ENCODE peak calls at places on chromosomes 3 and 15, in five cellular contexts. P is IMR-90, D is suprapubic skin, Z is mammary epithelial cell, T is body of pancreas. X is an unnamed sample.

GRCh38 chr3:3560566-3561336 is 238.5 kb upstream of the LRRN1 start:
- DNase-seq in P (peak; percentile 1), T (no peak), Z (no peak), D (no peak), X (no peak)

GRCh38 chr3:155921486-155921885 is 51.0 kb downstream of the GMPS start:
- DNase-seq in Z (no peak), P (no peak), D (no peak), T (no peak), X (no peak)

GRCh38 chr3:151839313-151839631 is 25.4 kb downstream of the AADAC start:
- DNase-seq in T (no peak), Z (no peak), P (no peak), D (no peak), X (no peak)

GRCh38 chr3:178059124-178059523 is 477.1 kb upstream of the KCNMB2 start:
- DNase-seq in D (no peak), P (peak; percentile 57), T (no peak), Z (no peak), X (no peak)

GRCh38 chr3:129560931-129561594 is 18.1 kb downstream of the H1-8 start:
- DNase-seq in D (peak; percentile 89), T (no peak), P (peak; percentile 76), Z (no peak), X (peak; percentile 59)

GRCh38 chr15:70268698-70269251 is 171.1 kb upstream of the TLE3 start:
- DNase-seq in Z (no peak), T (no peak), P (no peak), D (no peak), X (no peak)

GRCh38 chr3:42122261-42123011 is 31.3 kb downstream of the TRAK1 start:
- DNase-seq in Z (peak; percentile 68), D (peak; percentile 15), T (no peak), P (no peak), X (no peak)

GRCh38 chr15:29260896-29261295 is 8.7 kb downstream of the NSMCE3 start:
- DNase-seq in P (no peak), T (no peak), Z (no peak), D (no peak), X (no peak)

GRCh38 chr15:83164409-83165404 is 42.9 kb downstream of the HDGFL3 start:
- DNase-seq in T (no peak), D (no peak), Z (peak; percentile 19), P (peak; percentile 86), X (no peak)

GRCh38 chr3:87318609-87319008 is 42.2 kb upstream of the POU1F1 start:
- DNase-seq in P (no peak), T (no peak), Z (peak; percentile 16), D (no peak), X (no peak)

GRCh38 chr3:12630292-12630691 is 33.6 kb downstream of the RAF1 start:
- DNase-seq in P (no peak), T (no peak), Z (no peak), D (no peak), X (no peak)

GRCh38 chr3:2156244-2156847 is 57.7 kb downstream of the CNTN4 start:
- DNase-seq in D (no peak), T (no peak), Z (no peak), P (no peak), X (no peak)

GRCh38 chr3:170679190-170679589 is 93.3 kb upstream of the SLC7A14 start:
- DNase-seq in Z (no peak), T (no peak), D (no peak), P (no peak), X (no peak)

GRCh38 chr3:197226179-197226578 is 72.2 kb downstream of the DLG1 start:
- DNase-seq in T (no peak), D (no peak), P (no peak), Z (no peak), X (no peak)

GRCh38 chr15:40449275-40449674 is 8.5 kb downstream of the BAHD1 start:
- DNase-seq in P (peak; percentile 41), Z (no peak), D (no peak), T (no peak), X (no peak)

GRCh38 chr3:69240651-69241578 is 118.5 kb upstream of the LMOD3 start:
- DNase-seq in T (no peak), P (no peak), D (no peak), Z (no peak), X (no peak)

GRCh38 chr3:150278843-150279341 is 129.2 kb upstream of the TSC22D2 start:
- DNase-seq in Z (no peak), T (no peak), D (no peak), P (no peak), X (no peak)

GRCh38 chr15:45454825-45455224 is 67.7 kb downstream of the SLC30A4 start:
- DNase-seq in Z (peak; percentile 94), P (peak; percentile 98), D (no peak), T (peak; percentile 22), X (no peak)

GRCh38 chr3:11820540-11821041 is 26.1 kb downstream of the TAMM41 start:
- DNase-seq in D (no peak), Z (no peak), P (peak; percentile 31), T (no peak), X (no peak)

GRCh38 chr3:136070953-136071949 is 105.7 kb downstream of the PPP2R3A start:
- DNase-seq in T (no peak), D (no peak), P (peak; percentile 27), Z (peak; percentile 9), X (no peak)

GRCh38 chr3:172626241-172626640 is 84.6 kb downstream of the NCEH1 start:
- DNase-seq in T (no peak), D (no peak), P (peak; percentile 74), Z (peak; percentile 66), X (no peak)

GRCh38 chr3:132083583-132084372 is 49.0 kb upstream of the CPNE4 start:
- DNase-seq in D (no peak), P (no peak), T (no peak), Z (peak; percentile 71), X (no peak)

GRCh38 chr15:70319466-70319865 is 221.7 kb upstream of the TLE3 start:
- DNase-seq in T (no peak), Z (no peak), P (no peak), D (no peak), X (no peak)

GRCh38 chr3:79985866-79986265 is 218.1 kb upstream of the ROBO1 start:
- DNase-seq in D (no peak), T (no peak), Z (no peak), P (no peak), X (no peak)

GRCh38 chr15:81530271-81530670 is 156.3 kb upstream of the TMC3 start:
- DNase-seq in P (no peak), Z (no peak), T (no peak), D (no peak), X (no peak)

GRCh38 chr15:55740981-55741591 is 1.9 kb downstream of the PRTG start:
- DNase-seq in Z (no peak), D (no peak), P (no peak), T (no peak), X (no peak)

GRCh38 chr15:40310993-40311392 is 3.3 kb upstream of the PLCB2 start:
- DNase-seq in D (no peak), Z (no peak), T (no peak), P (no peak), X (no peak)

GRCh38 chr3:127722928-127723603 is 50.3 kb downstream of the ABTB1 start:
- DNase-seq in D (no peak), T (no peak), Z (no peak), P (peak; percentile 25), X (no peak)

DNA sequence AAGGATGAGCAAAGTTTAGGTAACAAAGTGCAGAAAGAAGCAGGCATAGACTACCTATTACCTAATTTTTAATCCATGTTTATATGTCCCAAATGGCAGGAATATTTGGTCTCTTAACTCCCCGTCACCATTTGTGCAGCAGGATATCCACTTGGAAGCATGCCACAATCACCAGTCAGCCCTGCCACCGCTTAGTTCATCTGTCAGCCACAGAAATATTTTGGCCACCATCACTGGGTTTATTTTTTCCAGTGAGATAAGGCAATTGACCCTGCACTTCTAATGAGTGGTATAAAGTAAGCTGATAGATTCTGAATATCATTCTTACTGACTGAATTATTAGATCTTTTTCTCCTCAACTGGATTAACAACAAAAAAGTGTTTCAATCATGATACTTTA is 152.9 kb upstream of the SOX2 start:
- DNase-seq in P (no peak), D (no peak), T (no peak), Z (no peak), X (no peak)
- H3K4me1 ChIP-seq in P (no peaks in the 10 kb centered on the region), D (no peaks in the 10 kb centered on the region), T (no peaks in the 10 kb centered on the region), Z (no peaks in the 10 kb centered on the region), X (no peaks in the 10 kb centered on the region)

DNA sequence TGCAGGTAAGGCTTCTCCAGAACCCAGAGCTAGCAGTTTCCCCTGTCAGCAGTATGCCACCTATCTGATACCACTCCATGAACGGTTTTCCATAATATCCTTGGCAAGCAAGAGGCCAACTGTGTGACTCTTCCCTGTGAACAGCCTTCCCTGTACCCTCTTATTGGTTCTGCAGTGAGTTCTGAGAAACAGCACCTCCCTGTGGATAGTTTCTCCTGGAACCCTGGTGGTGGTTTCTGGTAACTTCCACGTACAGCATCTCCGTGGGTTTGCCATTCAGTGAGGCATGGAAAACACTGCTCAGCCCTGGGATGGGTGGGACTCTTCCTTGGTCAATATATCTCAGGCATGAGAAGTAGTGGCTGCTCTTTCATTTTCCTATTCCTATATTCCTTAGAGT is 19.4 kb upstream of the SERPINI2 start:
- DNase-seq in T (peak; percentile 54), D (no peak), P (no peak), Z (peak; percentile 2), X (no peak)
- TF ChIP-seq CTCF in T (peak; percentile 95), D (no peak), P (no peak), Z (peak; percentile 42), X (peak; percentile 12)

GRCh38 chr3:140748171-140748570 is 70.3 kb downstream of the TRIM42 start:
- DNase-seq in D (no peak), P (no peak), T (no peak), Z (no peak), X (no peak)

GRCh38 chr3:140756240-140757016 is 78.6 kb downstream of the TRIM42 start:
- DNase-seq in T (no peak), Z (no peak), P (no peak), D (no peak), X (no peak)

GRCh38 chr3:140753865-140754754 is 76.2 kb downstream of the TRIM42 start:
- DNase-seq in P (no peak), D (no peak), T (no peak), Z (peak; percentile 85), X (no peak)

GRCh38 chr3:140748903-140749302 is 71.0 kb downstream of the TRIM42 start:
- DNase-seq in T (no peak), D (no peak), P (no peak), Z (peak; percentile 71), X (no peak)

GRCh38 chr3:140752499-140752898 is 74.6 kb downstream of the TRIM42 start:
- DNase-seq in Z (peak; percentile 21), D (no peak), T (no peak), P (no peak), X (no peak)
- H3K27me3 ChIP-seq in Z (peaks cover 20% of the 10 kb centered on the region), D (peaks cover 10% of the 10 kb centered on the region), T (no peaks in the 10 kb centered on the region), P (no peaks in the 10 kb centered on the region), X (no peaks in the 10 kb centered on the region)

DNA sequence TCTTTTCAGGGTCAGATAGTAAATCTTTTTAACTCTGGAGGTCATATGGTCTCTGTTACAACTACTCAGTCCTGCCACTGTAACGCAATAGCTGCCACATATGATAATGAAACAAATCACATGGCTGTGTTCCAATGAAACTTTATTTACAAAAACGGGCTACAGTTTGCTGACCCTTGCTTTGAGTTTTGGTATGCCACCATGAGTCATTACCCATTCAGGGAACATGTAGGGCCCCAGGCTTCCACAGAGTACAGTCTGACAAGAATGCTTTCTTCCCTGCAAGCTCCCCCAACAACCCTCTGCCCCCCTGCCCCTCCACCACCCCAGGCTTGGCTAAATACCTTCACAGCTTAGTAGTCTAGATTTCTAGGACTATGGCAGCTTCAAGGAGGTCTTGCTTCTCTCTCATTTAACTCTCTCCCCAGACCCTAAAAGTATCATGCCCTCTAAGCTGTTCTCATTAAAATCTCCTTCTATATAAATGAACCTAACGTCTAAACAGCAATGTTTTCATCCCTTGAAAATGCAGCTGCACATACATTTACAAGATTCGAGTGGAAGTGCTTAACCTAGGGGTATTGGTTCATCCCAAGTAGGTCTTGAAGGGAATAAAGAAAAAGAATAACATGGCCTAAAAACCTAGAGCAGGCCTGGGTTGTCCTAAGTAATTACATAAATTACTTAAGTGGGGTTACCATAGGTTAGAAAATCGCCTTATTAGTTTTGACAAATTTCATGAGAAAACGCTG is 117.8 kb upstream of the PRICKLE2 start:
- DNase-seq in Z (peak; percentile 91), D (no peak), P (peak; percentile 92), T (no peak), X (no peak)
- H3K4me1 ChIP-seq in Z (peaks cover 36% of the 10 kb centered on the region), D (peaks cover 29% of the 10 kb centered on the region), P (peaks cover 34% of the 10 kb centered on the region), T (peaks cover 12% of the 10 kb centered on the region), X (peaks cover 8% of the 10 kb centered on the region)

X was measured in thoracic aorta.